ENCODE peak calls at places on chromosomes 13 and 19, in nine cellular contexts. One of them, this sample, is unnamed.

GRCh38 chr19:18419195-18419698 is at the start of gene SSBP4:
- DNase-seq in epithelial cell of esophagus: peak; percentile 76
- DNase-seq in LHCN-M2: peak; percentile 78
- DNase-seq in left ventricle myocardium superior: peak; percentile 87
- DNase-seq in thoracic aorta: no peak
- DNase-seq in NCI-H2171: peak; percentile 79
- DNase-seq in coronary artery: no peak
- DNase-seq in caudate nucleus: peak; percentile 45
- DNase-seq in T-helper 17 cell: peak; percentile 69
- DNase-seq in this sample: no peak

GRCh38 chr13:37070956-37071355 is 11.5 kb upstream of the SUPT20H start:
- DNase-seq in epithelial cell of esophagus: no peak
- DNase-seq in LHCN-M2: peak; percentile 88
- DNase-seq in left ventricle myocardium superior: no peak
- DNase-seq in thoracic aorta: no peak
- DNase-seq in NCI-H2171: no peak
- DNase-seq in coronary artery: no peak
- DNase-seq in caudate nucleus: no peak
- DNase-seq in T-helper 17 cell: no peak
- DNase-seq in this sample: no peak

GRCh38 chr19:39924389-39924788 is 10.0 kb downstream of the FCGBP start:
- DNase-seq in epithelial cell of esophagus: no peak
- DNase-seq in LHCN-M2: no peak
- DNase-seq in left ventricle myocardium superior: no peak
- DNase-seq in thoracic aorta: no peak
- DNase-seq in NCI-H2171: no peak
- DNase-seq in coronary artery: no peak
- DNase-seq in caudate nucleus: no peak
- DNase-seq in T-helper 17 cell: no peak
- DNase-seq in this sample: no peak

GRCh38 chr13:46553886-46554855 is 1.2 kb downstream of the LRCH1 start:
- DNase-seq in epithelial cell of esophagus: peak; percentile 89
- DNase-seq in LHCN-M2: peak; percentile 74
- DNase-seq in left ventricle myocardium superior: peak; percentile 83
- DNase-seq in thoracic aorta: peak; percentile 28
- DNase-seq in NCI-H2171: peak; percentile 6
- DNase-seq in coronary artery: peak; percentile 85
- DNase-seq in caudate nucleus: peak; percentile 26
- DNase-seq in T-helper 17 cell: peak; percentile 61
- DNase-seq in this sample: no peak

GRCh38 chr19:34244611-34245299 is 9.6 kb upstream of the GARRE1 start:
- DNase-seq in epithelial cell of esophagus: no peak
- DNase-seq in LHCN-M2: peak; percentile 16
- DNase-seq in left ventricle myocardium superior: peak; percentile 40
- DNase-seq in thoracic aorta: no peak
- DNase-seq in NCI-H2171: peak; percentile 36
- DNase-seq in coronary artery: no peak
- DNase-seq in caudate nucleus: no peak
- DNase-seq in T-helper 17 cell: no peak
- DNase-seq in this sample: no peak

GRCh38 chr13:23922005-23922932 is 25.0 kb upstream of the C1QTNF9B start:
- DNase-seq in epithelial cell of esophagus: no peak
- DNase-seq in LHCN-M2: no peak
- DNase-seq in left ventricle myocardium superior: no peak
- DNase-seq in thoracic aorta: no peak
- DNase-seq in NCI-H2171: no peak
- DNase-seq in coronary artery: no peak
- DNase-seq in caudate nucleus: no peak
- DNase-seq in T-helper 17 cell: no peak
- DNase-seq in this sample: no peak

GRCh38 chr13:39512687-39513086 is 90.3 kb downstream of the LHFPL6 start:
- DNase-seq in epithelial cell of esophagus: peak; percentile 65
- DNase-seq in LHCN-M2: no peak
- DNase-seq in left ventricle myocardium superior: no peak
- DNase-seq in thoracic aorta: no peak
- DNase-seq in NCI-H2171: no peak
- DNase-seq in coronary artery: no peak
- DNase-seq in caudate nucleus: no peak
- DNase-seq in T-helper 17 cell: no peak
- DNase-seq in this sample: no peak

GRCh38 chr19:33394006-33394722 is 20.7 kb downstream of the CEBPG start:
- DNase-seq in epithelial cell of esophagus: peak; percentile 68
- DNase-seq in LHCN-M2: peak; percentile 46
- DNase-seq in left ventricle myocardium superior: peak; percentile 72
- DNase-seq in thoracic aorta: no peak
- DNase-seq in NCI-H2171: no peak
- DNase-seq in coronary artery: no peak
- DNase-seq in caudate nucleus: no peak
- DNase-seq in T-helper 17 cell: no peak
- DNase-seq in this sample: no peak

GRCh38 chr19:39745645-39746044 is 7.8 kb upstream of the CLC start:
- DNase-seq in epithelial cell of esophagus: no peak
- DNase-seq in LHCN-M2: no peak
- DNase-seq in left ventricle myocardium superior: no peak
- DNase-seq in thoracic aorta: no peak
- DNase-seq in NCI-H2171: no peak
- DNase-seq in coronary artery: no peak
- DNase-seq in caudate nucleus: no peak
- DNase-seq in T-helper 17 cell: no peak
- DNase-seq in this sample: no peak

GRCh38 chr13:51397262-51397933 is 55.4 kb downstream of the INTS6 start:
- DNase-seq in epithelial cell of esophagus: peak; percentile 41
- DNase-seq in LHCN-M2: peak; percentile 7
- DNase-seq in left ventricle myocardium superior: no peak
- DNase-seq in thoracic aorta: peak; percentile 2
- DNase-seq in NCI-H2171: no peak
- DNase-seq in coronary artery: no peak
- DNase-seq in caudate nucleus: no peak
- DNase-seq in T-helper 17 cell: no peak
- DNase-seq in this sample: no peak

GRCh38 chr19:32580901-32581703 is at the start of gene PDCD5:
- DNase-seq in epithelial cell of esophagus: peak; percentile 96
- DNase-seq in LHCN-M2: peak; percentile 90
- DNase-seq in left ventricle myocardium superior: peak; percentile 99
- DNase-seq in thoracic aorta: peak; percentile 69
- DNase-seq in NCI-H2171: peak; percentile 90
- DNase-seq in coronary artery: peak; percentile 96
- DNase-seq in caudate nucleus: peak; percentile 92
- DNase-seq in T-helper 17 cell: peak; percentile 97
- DNase-seq in this sample: peak; percentile 38

GRCh38 chr13:105165449-105166125 is 1369.9 kb downstream of the EFNB2 start:
- DNase-seq in epithelial cell of esophagus: no peak
- DNase-seq in LHCN-M2: no peak
- DNase-seq in left ventricle myocardium superior: no peak
- DNase-seq in thoracic aorta: no peak
- DNase-seq in NCI-H2171: no peak
- DNase-seq in coronary artery: no peak
- DNase-seq in caudate nucleus: no peak
- DNase-seq in T-helper 17 cell: no peak
- DNase-seq in this sample: no peak

GRCh38 chr13:45367358-45367757 is 26.4 kb upstream of the TPT1 start:
- DNase-seq in epithelial cell of esophagus: peak; percentile 100
- DNase-seq in LHCN-M2: peak; percentile 90
- DNase-seq in left ventricle myocardium superior: no peak
- DNase-seq in thoracic aorta: peak; percentile 29
- DNase-seq in NCI-H2171: no peak
- DNase-seq in coronary artery: no peak
- DNase-seq in caudate nucleus: peak; percentile 12
- DNase-seq in T-helper 17 cell: peak; percentile 84
- DNase-seq in this sample: no peak

GRCh38 chr19:35088514-35088913 is 27.1 kb upstream of the FXYD3 start:
- DNase-seq in epithelial cell of esophagus: peak; percentile 90
- DNase-seq in LHCN-M2: peak; percentile 90
- DNase-seq in left ventricle myocardium superior: no peak
- DNase-seq in thoracic aorta: no peak
- DNase-seq in NCI-H2171: no peak
- DNase-seq in coronary artery: no peak
- DNase-seq in caudate nucleus: no peak
- DNase-seq in T-helper 17 cell: no peak
- DNase-seq in this sample: no peak

GRCh38 chr13:73268306-73268705 is 209.5 kb downstream of the KLF5 start:
- DNase-seq in epithelial cell of esophagus: peak; percentile 95
- DNase-seq in LHCN-M2: peak; percentile 99
- DNase-seq in left ventricle myocardium superior: no peak
- DNase-seq in thoracic aorta: no peak
- DNase-seq in NCI-H2171: no peak
- DNase-seq in coronary artery: no peak
- DNase-seq in caudate nucleus: no peak
- DNase-seq in T-helper 17 cell: no peak
- DNase-seq in this sample: no peak

GRCh38 chr19:35349614-35350521 is 2.2 kb downstream of the FFAR1 start:
- DNase-seq in epithelial cell of esophagus: no peak
- DNase-seq in LHCN-M2: no peak
- DNase-seq in left ventricle myocardium superior: no peak
- DNase-seq in thoracic aorta: no peak
- DNase-seq in NCI-H2171: no peak
- DNase-seq in coronary artery: peak; percentile 55
- DNase-seq in caudate nucleus: no peak
- DNase-seq in T-helper 17 cell: no peak
- DNase-seq in this sample: no peak

GRCh38 chr13:75739244-75739868 is 103.2 kb downstream of the LMO7 start:
- DNase-seq in epithelial cell of esophagus: peak; percentile 73
- DNase-seq in LHCN-M2: no peak
- DNase-seq in left ventricle myocardium superior: no peak
- DNase-seq in thoracic aorta: no peak
- DNase-seq in NCI-H2171: no peak
- DNase-seq in coronary artery: no peak
- DNase-seq in caudate nucleus: no peak
- DNase-seq in T-helper 17 cell: no peak
- DNase-seq in this sample: no peak

GRCh38 chr19:51098366-51099069 is 9.7 kb downstream of the CTU1 start:
- DNase-seq in epithelial cell of esophagus: no peak
- DNase-seq in LHCN-M2: no peak
- DNase-seq in left ventricle myocardium superior: peak; percentile 81
- DNase-seq in thoracic aorta: no peak
- DNase-seq in NCI-H2171: no peak
- DNase-seq in coronary artery: no peak
- DNase-seq in caudate nucleus: no peak
- DNase-seq in T-helper 17 cell: peak; percentile 19
- DNase-seq in this sample: no peak

GRCh38 chr19:3284759-3285646 is 60.5 kb downstream of the CELF5 start:
- DNase-seq in epithelial cell of esophagus: peak; percentile 85
- DNase-seq in LHCN-M2: peak; percentile 17
- DNase-seq in left ventricle myocardium superior: no peak
- DNase-seq in thoracic aorta: no peak
- DNase-seq in NCI-H2171: no peak
- DNase-seq in coronary artery: no peak
- DNase-seq in caudate nucleus: no peak
- DNase-seq in T-helper 17 cell: peak; percentile 65
- DNase-seq in this sample: no peak

GRCh38 chr13:48511621-48512232 is 21.2 kb downstream of the RCBTB2 start:
- DNase-seq in epithelial cell of esophagus: no peak
- DNase-seq in LHCN-M2: peak; percentile 36
- DNase-seq in left ventricle myocardium superior: peak; percentile 58
- DNase-seq in thoracic aorta: no peak
- DNase-seq in NCI-H2171: no peak
- DNase-seq in coronary artery: no peak
- DNase-seq in caudate nucleus: no peak
- DNase-seq in T-helper 17 cell: no peak
- DNase-seq in this sample: no peak

GRCh38 chr13:26034018-26034417 is 17.8 kb downstream of the SHISA2 start:
- DNase-seq in epithelial cell of esophagus: no peak
- DNase-seq in LHCN-M2: no peak
- DNase-seq in left ventricle myocardium superior: no peak
- DNase-seq in thoracic aorta: no peak
- DNase-seq in NCI-H2171: no peak
- DNase-seq in coronary artery: no peak
- DNase-seq in caudate nucleus: no peak
- DNase-seq in T-helper 17 cell: no peak
- DNase-seq in this sample: no peak

GRCh38 chr19:14091086-14091884 is 734 bp upstream of the SAMD1 start:
- DNase-seq in epithelial cell of esophagus: peak; percentile 40
- DNase-seq in LHCN-M2: peak; percentile 66
- DNase-seq in left ventricle myocardium superior: no peak
- DNase-seq in thoracic aorta: no peak
- DNase-seq in NCI-H2171: peak; percentile 89
- DNase-seq in coronary artery: peak; percentile 89
- DNase-seq in caudate nucleus: peak; percentile 80
- DNase-seq in T-helper 17 cell: no peak
- DNase-seq in this sample: no peak

GRCh38 chr19:20078696-20079095 is 896 bp downstream of the ZNF90 start:
- DNase-seq in epithelial cell of esophagus: peak; percentile 43
- DNase-seq in LHCN-M2: no peak
- DNase-seq in left ventricle myocardium superior: peak; percentile 42
- DNase-seq in thoracic aorta: no peak
- DNase-seq in NCI-H2171: no peak
- DNase-seq in coronary artery: no peak
- DNase-seq in caudate nucleus: no peak
- DNase-seq in T-helper 17 cell: no peak
- DNase-seq in this sample: no peak

GRCh38 chr19:17790059-17790780 is 4.7 kb upstream of the B3GNT3 start:
- DNase-seq in epithelial cell of esophagus: no peak
- DNase-seq in LHCN-M2: no peak
- DNase-seq in left ventricle myocardium superior: no peak
- DNase-seq in thoracic aorta: no peak
- DNase-seq in NCI-H2171: no peak
- DNase-seq in coronary artery: no peak
- DNase-seq in caudate nucleus: no peak
- DNase-seq in T-helper 17 cell: no peak
- DNase-seq in this sample: no peak

GRCh38 chr19:38425810-38426466 is at the start of gene RASGRP4:
- DNase-seq in epithelial cell of esophagus: no peak
- DNase-seq in LHCN-M2: no peak
- DNase-seq in left ventricle myocardium superior: peak; percentile 64
- DNase-seq in thoracic aorta: no peak
- DNase-seq in NCI-H2171: no peak
- DNase-seq in coronary artery: no peak
- DNase-seq in caudate nucleus: no peak
- DNase-seq in T-helper 17 cell: peak; percentile 50
- DNase-seq in this sample: no peak

GRCh38 chr13:47484564-47484963 is 516.5 kb downstream of the SUCLA2 start:
- DNase-seq in epithelial cell of esophagus: peak; percentile 71
- DNase-seq in LHCN-M2: peak; percentile 84
- DNase-seq in left ventricle myocardium superior: no peak
- DNase-seq in thoracic aorta: no peak
- DNase-seq in NCI-H2171: no peak
- DNase-seq in coronary artery: no peak
- DNase-seq in caudate nucleus: no peak
- DNase-seq in T-helper 17 cell: no peak
- DNase-seq in this sample: no peak

GRCh38 chr19:28586501-28586900 is 626.5 kb downstream of the UQCRFS1 start:
- DNase-seq in epithelial cell of esophagus: no peak
- DNase-seq in LHCN-M2: no peak
- DNase-seq in left ventricle myocardium superior: no peak
- DNase-seq in thoracic aorta: no peak
- DNase-seq in NCI-H2171: no peak
- DNase-seq in coronary artery: no peak
- DNase-seq in caudate nucleus: no peak
- DNase-seq in T-helper 17 cell: no peak
- DNase-seq in this sample: no peak

GRCh38 chr19:1250374-1251232 is 2.2 kb downstream of the MIDN start:
- DNase-seq in epithelial cell of esophagus: no peak
- DNase-seq in LHCN-M2: peak; percentile 62
- DNase-seq in left ventricle myocardium superior: peak; percentile 81
- DNase-seq in thoracic aorta: no peak
- DNase-seq in NCI-H2171: peak; percentile 62
- DNase-seq in coronary artery: no peak
- DNase-seq in caudate nucleus: peak; percentile 44
- DNase-seq in T-helper 17 cell: peak; percentile 46
- DNase-seq in this sample: no peak